ENCODE peak calls at places on chromosomes 3 and 15, in ten cellular contexts. One of them, this sample, is unnamed.

GRCh38 chr3:197038604-197039003 is 9.0 kb upstream of the MELTF start:
- DNase-seq in iPS-NIHi11: no peak
- DNase-seq in brain microvascular endothelial cell: no peak
- DNase-seq in A172: no peak
- DNase-seq in effector memory CD8-positive, alpha-beta T cell: no peak
- DNase-seq in H54: no peak
- DNase-seq in ACHN: no peak
- DNase-seq in activated CD8-positive, alpha-beta T cell treated with anti-CD3 and anti-CD28 coated beads for 36 hours: no peak
- DNase-seq in hypothalamus: no peak
- DNase-seq in stomach: no peak
- DNase-seq in this sample: no peak

GRCh38 chr3:50211930-50212329 is 6.9 kb downstream of the SLC38A3 start:
- DNase-seq in hypothalamus: no peak
- DNase-seq in H54: no peak
- DNase-seq in stomach: no peak
- DNase-seq in A172: no peak
- DNase-seq in iPS-NIHi11: no peak
- DNase-seq in activated CD8-positive, alpha-beta T cell treated with anti-CD3 and anti-CD28 coated beads for 36 hours: peak; percentile 88
- DNase-seq in brain microvascular endothelial cell: no peak
- DNase-seq in effector memory CD8-positive, alpha-beta T cell: no peak
- DNase-seq in ACHN: no peak
- DNase-seq in this sample: peak; percentile 97

GRCh38 chr15:62254137-62254934 is 89.3 kb upstream of the C2CD4B start:
- DNase-seq in activated CD8-positive, alpha-beta T cell treated with anti-CD3 and anti-CD28 coated beads for 36 hours: peak; percentile 84
- DNase-seq in brain microvascular endothelial cell: peak; percentile 56
- DNase-seq in H54: peak; percentile 30
- DNase-seq in ACHN: peak; percentile 53
- DNase-seq in hypothalamus: peak; percentile 8
- DNase-seq in iPS-NIHi11: peak; percentile 81
- DNase-seq in effector memory CD8-positive, alpha-beta T cell: peak; percentile 44
- DNase-seq in A172: peak; percentile 38
- DNase-seq in stomach: peak; percentile 88
- DNase-seq in this sample: peak; percentile 85

GRCh38 chr15:81292516-81293001 is 31.4 kb downstream of the STARD5 start:
- DNase-seq in stomach: no peak
- DNase-seq in activated CD8-positive, alpha-beta T cell treated with anti-CD3 and anti-CD28 coated beads for 36 hours: peak; percentile 78
- DNase-seq in hypothalamus: no peak
- DNase-seq in H54: no peak
- DNase-seq in A172: no peak
- DNase-seq in effector memory CD8-positive, alpha-beta T cell: peak; percentile 25
- DNase-seq in ACHN: no peak
- DNase-seq in brain microvascular endothelial cell: no peak
- DNase-seq in iPS-NIHi11: no peak
- DNase-seq in this sample: no peak

GRCh38 chr3:37779289-37780152 is 82.2 kb upstream of the CTDSPL start:
- DNase-seq in activated CD8-positive, alpha-beta T cell treated with anti-CD3 and anti-CD28 coated beads for 36 hours: peak; percentile 17
- DNase-seq in iPS-NIHi11: peak; percentile 83
- DNase-seq in brain microvascular endothelial cell: peak; percentile 51
- DNase-seq in hypothalamus: peak; percentile 6
- DNase-seq in ACHN: peak; percentile 71
- DNase-seq in H54: peak; percentile 50
- DNase-seq in stomach: no peak
- DNase-seq in A172: peak; percentile 71
- DNase-seq in effector memory CD8-positive, alpha-beta T cell: no peak
- DNase-seq in this sample: peak; percentile 83

GRCh38 chr15:51030649-51031316 is 63.9 kb downstream of the TNFAIP8L3 start:
- DNase-seq in effector memory CD8-positive, alpha-beta T cell: no peak
- DNase-seq in H54: peak; percentile 42
- DNase-seq in ACHN: no peak
- DNase-seq in hypothalamus: no peak
- DNase-seq in brain microvascular endothelial cell: peak; percentile 86
- DNase-seq in activated CD8-positive, alpha-beta T cell treated with anti-CD3 and anti-CD28 coated beads for 36 hours: no peak
- DNase-seq in A172: peak; percentile 75
- DNase-seq in stomach: peak; percentile 62
- DNase-seq in iPS-NIHi11: no peak
- DNase-seq in this sample: peak; percentile 71

GRCh38 chr3:160486459-160486869 is 36.9 kb upstream of the TRIM59 start:
- DNase-seq in activated CD8-positive, alpha-beta T cell treated with anti-CD3 and anti-CD28 coated beads for 36 hours: peak; percentile 26
- DNase-seq in brain microvascular endothelial cell: no peak
- DNase-seq in hypothalamus: no peak
- DNase-seq in effector memory CD8-positive, alpha-beta T cell: no peak
- DNase-seq in ACHN: peak; percentile 59
- DNase-seq in stomach: no peak
- DNase-seq in H54: no peak
- DNase-seq in iPS-NIHi11: no peak
- DNase-seq in A172: no peak
- DNase-seq in this sample: no peak

GRCh38 chr15:65211157-65211982 is at the start of gene CILP:
- DNase-seq in A172: no peak
- DNase-seq in H54: no peak
- DNase-seq in effector memory CD8-positive, alpha-beta T cell: no peak
- DNase-seq in brain microvascular endothelial cell: peak; percentile 45
- DNase-seq in ACHN: no peak
- DNase-seq in activated CD8-positive, alpha-beta T cell treated with anti-CD3 and anti-CD28 coated beads for 36 hours: no peak
- DNase-seq in iPS-NIHi11: peak; percentile 47
- DNase-seq in hypothalamus: no peak
- DNase-seq in stomach: no peak
- DNase-seq in this sample: peak; percentile 57

GRCh38 chr15:70741107-70741511 is 22.2 kb downstream of the UACA start:
- DNase-seq in activated CD8-positive, alpha-beta T cell treated with anti-CD3 and anti-CD28 coated beads for 36 hours: no peak
- DNase-seq in H54: no peak
- DNase-seq in A172: no peak
- DNase-seq in iPS-NIHi11: no peak
- DNase-seq in brain microvascular endothelial cell: peak; percentile 78
- DNase-seq in effector memory CD8-positive, alpha-beta T cell: no peak
- DNase-seq in ACHN: no peak
- DNase-seq in stomach: peak; percentile 65
- DNase-seq in hypothalamus: no peak
- DNase-seq in this sample: peak; percentile 71

GRCh38 chr15:63521405-63522142 is 17.2 kb downstream of the USP3 start:
- DNase-seq in hypothalamus: no peak
- DNase-seq in A172: no peak
- DNase-seq in H54: no peak
- DNase-seq in activated CD8-positive, alpha-beta T cell treated with anti-CD3 and anti-CD28 coated beads for 36 hours: no peak
- DNase-seq in brain microvascular endothelial cell: no peak
- DNase-seq in stomach: no peak
- DNase-seq in ACHN: no peak
- DNase-seq in effector memory CD8-positive, alpha-beta T cell: no peak
- DNase-seq in iPS-NIHi11: no peak
- DNase-seq in this sample: no peak

GRCh38 chr3:58071480-58071971 is 63.3 kb downstream of the FLNB start:
- DNase-seq in A172: no peak
- DNase-seq in brain microvascular endothelial cell: no peak
- DNase-seq in effector memory CD8-positive, alpha-beta T cell: no peak
- DNase-seq in hypothalamus: no peak
- DNase-seq in H54: no peak
- DNase-seq in ACHN: peak; percentile 79
- DNase-seq in iPS-NIHi11: no peak
- DNase-seq in stomach: no peak
- DNase-seq in activated CD8-positive, alpha-beta T cell treated with anti-CD3 and anti-CD28 coated beads for 36 hours: no peak
- DNase-seq in this sample: peak; percentile 23

GRCh38 chr3:178504128-178504527 is 32.1 kb upstream of the KCNMB2 start:
- DNase-seq in stomach: no peak
- DNase-seq in activated CD8-positive, alpha-beta T cell treated with anti-CD3 and anti-CD28 coated beads for 36 hours: no peak
- DNase-seq in iPS-NIHi11: no peak
- DNase-seq in A172: no peak
- DNase-seq in ACHN: no peak
- DNase-seq in brain microvascular endothelial cell: no peak
- DNase-seq in hypothalamus: no peak
- DNase-seq in effector memory CD8-positive, alpha-beta T cell: no peak
- DNase-seq in H54: no peak
- DNase-seq in this sample: no peak

GRCh38 chr3:12553921-12554391 is 2.9 kb upstream of the MKRN2 start:
- DNase-seq in brain microvascular endothelial cell: no peak
- DNase-seq in hypothalamus: no peak
- DNase-seq in ACHN: peak; percentile 24
- DNase-seq in iPS-NIHi11: no peak
- DNase-seq in stomach: no peak
- DNase-seq in H54: no peak
- DNase-seq in activated CD8-positive, alpha-beta T cell treated with anti-CD3 and anti-CD28 coated beads for 36 hours: peak; percentile 21
- DNase-seq in effector memory CD8-positive, alpha-beta T cell: peak; percentile 5
- DNase-seq in A172: peak; percentile 46
- DNase-seq in this sample: peak; percentile 46

GRCh38 chr15:66995257-66995656 is 70.1 kb upstream of the SMAD3 start:
- DNase-seq in brain microvascular endothelial cell: peak; percentile 36
- DNase-seq in stomach: no peak
- DNase-seq in iPS-NIHi11: no peak
- DNase-seq in A172: peak; percentile 24
- DNase-seq in effector memory CD8-positive, alpha-beta T cell: no peak
- DNase-seq in H54: no peak
- DNase-seq in activated CD8-positive, alpha-beta T cell treated with anti-CD3 and anti-CD28 coated beads for 36 hours: no peak
- DNase-seq in ACHN: no peak
- DNase-seq in hypothalamus: no peak
- DNase-seq in this sample: no peak

GRCh38 chr15:100113351-100114075 is 228.3 kb downstream of the ADAMTS17 start:
- DNase-seq in A172: no peak
- DNase-seq in stomach: no peak
- DNase-seq in H54: no peak
- DNase-seq in hypothalamus: peak; percentile 46
- DNase-seq in activated CD8-positive, alpha-beta T cell treated with anti-CD3 and anti-CD28 coated beads for 36 hours: no peak
- DNase-seq in ACHN: no peak
- DNase-seq in brain microvascular endothelial cell: no peak
- DNase-seq in iPS-NIHi11: no peak
- DNase-seq in effector memory CD8-positive, alpha-beta T cell: no peak
- DNase-seq in this sample: peak; percentile 86

GRCh38 chr3:118108769-118109168 is 925.9 kb downstream of the IGSF11 start:
- DNase-seq in A172: no peak
- DNase-seq in ACHN: no peak
- DNase-seq in hypothalamus: no peak
- DNase-seq in effector memory CD8-positive, alpha-beta T cell: no peak
- DNase-seq in activated CD8-positive, alpha-beta T cell treated with anti-CD3 and anti-CD28 coated beads for 36 hours: no peak
- DNase-seq in brain microvascular endothelial cell: no peak
- DNase-seq in H54: no peak
- DNase-seq in stomach: no peak
- DNase-seq in iPS-NIHi11: no peak
- DNase-seq in this sample: no peak

GRCh38 chr3:5275529-5275928 is 88.0 kb downstream of the EDEM1 start:
- DNase-seq in stomach: no peak
- DNase-seq in hypothalamus: no peak
- DNase-seq in A172: no peak
- DNase-seq in brain microvascular endothelial cell: peak; percentile 20
- DNase-seq in ACHN: no peak
- DNase-seq in activated CD8-positive, alpha-beta T cell treated with anti-CD3 and anti-CD28 coated beads for 36 hours: no peak
- DNase-seq in H54: no peak
- DNase-seq in iPS-NIHi11: no peak
- DNase-seq in effector memory CD8-positive, alpha-beta T cell: no peak
- DNase-seq in this sample: no peak

GRCh38 chr3:112675349-112675748 is 34.4 kb upstream of the CCDC80 start:
- DNase-seq in hypothalamus: no peak
- DNase-seq in effector memory CD8-positive, alpha-beta T cell: no peak
- DNase-seq in stomach: no peak
- DNase-seq in ACHN: no peak
- DNase-seq in iPS-NIHi11: no peak
- DNase-seq in activated CD8-positive, alpha-beta T cell treated with anti-CD3 and anti-CD28 coated beads for 36 hours: no peak
- DNase-seq in brain microvascular endothelial cell: no peak
- DNase-seq in A172: no peak
- DNase-seq in H54: no peak
- DNase-seq in this sample: no peak

GRCh38 chr15:69852482-69853275 is 245.0 kb downstream of the TLE3 start:
- DNase-seq in stomach: no peak
- DNase-seq in H54: no peak
- DNase-seq in activated CD8-positive, alpha-beta T cell treated with anti-CD3 and anti-CD28 coated beads for 36 hours: no peak
- DNase-seq in A172: peak; percentile 50
- DNase-seq in effector memory CD8-positive, alpha-beta T cell: no peak
- DNase-seq in brain microvascular endothelial cell: peak; percentile 54
- DNase-seq in iPS-NIHi11: no peak
- DNase-seq in hypothalamus: no peak
- DNase-seq in ACHN: no peak
- DNase-seq in this sample: no peak

GRCh38 chr3:62875103-62876002 is at the start of gene CADPS:
- DNase-seq in activated CD8-positive, alpha-beta T cell treated with anti-CD3 and anti-CD28 coated beads for 36 hours: no peak
- DNase-seq in effector memory CD8-positive, alpha-beta T cell: no peak
- DNase-seq in hypothalamus: peak; percentile 56
- DNase-seq in A172: no peak
- DNase-seq in ACHN: no peak
- DNase-seq in brain microvascular endothelial cell: no peak
- DNase-seq in stomach: no peak
- DNase-seq in H54: no peak
- DNase-seq in iPS-NIHi11: peak; percentile 17
- DNase-seq in this sample: peak; percentile 46

GRCh38 chr15:84599906-84600305 is 903 bp upstream of the ZSCAN2 start:
- DNase-seq in effector memory CD8-positive, alpha-beta T cell: no peak
- DNase-seq in brain microvascular endothelial cell: no peak
- DNase-seq in H54: no peak
- DNase-seq in ACHN: no peak
- DNase-seq in hypothalamus: no peak
- DNase-seq in activated CD8-positive, alpha-beta T cell treated with anti-CD3 and anti-CD28 coated beads for 36 hours: no peak
- DNase-seq in iPS-NIHi11: no peak
- DNase-seq in stomach: no peak
- DNase-seq in A172: no peak
- DNase-seq in this sample: no peak

GRCh38 chr3:83946554-83946953 is 1012.2 kb upstream of the CADM2 start:
- DNase-seq in ACHN: peak; percentile 38
- DNase-seq in effector memory CD8-positive, alpha-beta T cell: no peak
- DNase-seq in iPS-NIHi11: no peak
- DNase-seq in activated CD8-positive, alpha-beta T cell treated with anti-CD3 and anti-CD28 coated beads for 36 hours: no peak
- DNase-seq in H54: no peak
- DNase-seq in stomach: no peak
- DNase-seq in brain microvascular endothelial cell: no peak
- DNase-seq in A172: peak; percentile 53
- DNase-seq in hypothalamus: no peak
- DNase-seq in this sample: no peak

GRCh38 chr3:153749070-153749610 is 372.1 kb upstream of the ARHGEF26 start:
- DNase-seq in brain microvascular endothelial cell: no peak
- DNase-seq in iPS-NIHi11: no peak
- DNase-seq in effector memory CD8-positive, alpha-beta T cell: no peak
- DNase-seq in H54: no peak
- DNase-seq in activated CD8-positive, alpha-beta T cell treated with anti-CD3 and anti-CD28 coated beads for 36 hours: no peak
- DNase-seq in A172: no peak
- DNase-seq in stomach: no peak
- DNase-seq in ACHN: no peak
- DNase-seq in hypothalamus: no peak
- DNase-seq in this sample: no peak

GRCh38 chr3:154970796-154971195 is 109.3 kb upstream of the MME start:
- DNase-seq in brain microvascular endothelial cell: no peak
- DNase-seq in H54: no peak
- DNase-seq in iPS-NIHi11: no peak
- DNase-seq in effector memory CD8-positive, alpha-beta T cell: no peak
- DNase-seq in stomach: no peak
- DNase-seq in ACHN: no peak
- DNase-seq in activated CD8-positive, alpha-beta T cell treated with anti-CD3 and anti-CD28 coated beads for 36 hours: no peak
- DNase-seq in A172: no peak
- DNase-seq in hypothalamus: no peak
- DNase-seq in this sample: no peak

GRCh38 chr15:40034186-40034946 is 4.6 kb downstream of the SRP14 start:
- DNase-seq in hypothalamus: no peak
- DNase-seq in H54: no peak
- DNase-seq in iPS-NIHi11: no peak
- DNase-seq in A172: no peak
- DNase-seq in activated CD8-positive, alpha-beta T cell treated with anti-CD3 and anti-CD28 coated beads for 36 hours: no peak
- DNase-seq in stomach: no peak
- DNase-seq in ACHN: no peak
- DNase-seq in brain microvascular endothelial cell: no peak
- DNase-seq in effector memory CD8-positive, alpha-beta T cell: no peak
- DNase-seq in this sample: no peak

GRCh38 chr3:195135921-195136320 is 135.0 kb downstream of the XXYLT1 start:
- DNase-seq in brain microvascular endothelial cell: no peak
- DNase-seq in hypothalamus: no peak
- DNase-seq in A172: no peak
- DNase-seq in ACHN: no peak
- DNase-seq in iPS-NIHi11: no peak
- DNase-seq in H54: no peak
- DNase-seq in activated CD8-positive, alpha-beta T cell treated with anti-CD3 and anti-CD28 coated beads for 36 hours: no peak
- DNase-seq in stomach: no peak
- DNase-seq in effector memory CD8-positive, alpha-beta T cell: no peak
- DNase-seq in this sample: peak; percentile 41

GRCh38 chr15:76994001-76994400 is 925 bp upstream of the PSTPIP1 start:
- DNase-seq in effector memory CD8-positive, alpha-beta T cell: peak; percentile 43
- DNase-seq in brain microvascular endothelial cell: no peak
- DNase-seq in ACHN: peak; percentile 1
- DNase-seq in H54: peak; percentile 44
- DNase-seq in stomach: peak; percentile 44
- DNase-seq in activated CD8-positive, alpha-beta T cell treated with anti-CD3 and anti-CD28 coated beads for 36 hours: peak; percentile 85
- DNase-seq in iPS-NIHi11: no peak
- DNase-seq in A172: peak; percentile 82
- DNase-seq in hypothalamus: no peak
- DNase-seq in this sample: no peak

GRCh38 chr3:55884066-55884465 is 397.0 kb upstream of the WNT5A start:
- DNase-seq in activated CD8-positive, alpha-beta T cell treated with anti-CD3 and anti-CD28 coated beads for 36 hours: no peak
- DNase-seq in hypothalamus: no peak
- DNase-seq in brain microvascular endothelial cell: no peak
- DNase-seq in ACHN: no peak
- DNase-seq in stomach: no peak
- DNase-seq in A172: no peak
- DNase-seq in H54: no peak
- DNase-seq in iPS-NIHi11: no peak
- DNase-seq in effector memory CD8-positive, alpha-beta T cell: no peak
- DNase-seq in this sample: no peak

This sample was measured in osteoblast.